ENCODE peak calls at places on chromosomes 12 and 14, in six cellular contexts. M is ureter; G is NCI-H2171 treated with DMSO at 0.1 percent for 48 hours; L is hippocampal formation; T is activated T-helper 1 cell treated with anti-CD3 and anti-CD28 coated beads, Interleukin-12 subunit alpha, Interleukin-12 subunit beta, Interleukin-2, Interleukin-4 antibody, amounts not matched to agents 30 ng/mL and 10 ng/mL and 1 ng/mL, durations not matched to agents 14 hours and 24 hours and 36 hours; F is stimulated activated CD4-positive, alpha-beta T cell treated with anti-CD3 and anti-CD28 coated beads, Interleukin-2, amount 100 ng/mL, for 24 hours. C is an unnamed sample.

GRCh38 chr12:47312794-47313426 is 233.2 kb upstream of the AMIGO2 start:
- DNase-seq in T (no peak), L (no peak), M (no peak), G (no peak), F (no peak), C (no peak)

GRCh38 chr14:68012861-68013260 is 193.3 kb downstream of the RAD51B start:
- DNase-seq in G (no peak), L (no peak), M (no peak), T (no peak), F (no peak), C (no peak)

GRCh38 chr12:47268501-47269459 is 189.0 kb upstream of the AMIGO2 start:
- DNase-seq in G (no peak), F (no peak), L (no peak), T (no peak), M (no peak), C (no peak)

GRCh38 chr12:123050331-123050809 is 69.9 kb downstream of the ARL6IP4 start:
- DNase-seq in L (no peak), F (no peak), G (no peak), T (no peak), M (no peak), C (no peak)

GRCh38 chr12:9319842-9320173 is 111.6 kb upstream of the PZP start:
- DNase-seq in G (no peak), F (no peak), L (no peak), M (no peak), T (no peak), C (no peak)

GRCh38 chr14:53915364-53916014 is 41.1 kb downstream of the BMP4 start:
- DNase-seq in G (no peak), M (no peak), L (no peak), F (no peak), T (no peak), C (no peak)

GRCh38 chr12:110762891-110763290 is 20.2 kb upstream of the PPP1CC start:
- DNase-seq in M (no peak), L (no peak), T (no peak), F (no peak), G (no peak), C (no peak)

GRCh38 chr12:15830538-15830937 is 41.4 kb upstream of the EPS8 start:
- DNase-seq in F (no peak), L (no peak), M (no peak), G (no peak), T (no peak), C (no peak)

GRCh38 chr12:130714591-130715149 is 1.4 kb downstream of the RIMBP2 start:
- DNase-seq in F (no peak), L (no peak), M (no peak), G (peak), T (no peak), C (no peak)

GRCh38 chr12:78085562-78086182 is 255.0 kb downstream of the NAV3 start:
- DNase-seq in F (no peak), G (no peak), L (peak), M (no peak), T (no peak), C (no peak)

GRCh38 chr14:47917344-47917954 is 242.0 kb upstream of the MDGA2 start:
- DNase-seq in G (peak), L (peak), F (no peak), M (no peak), T (no peak), C (no peak)

GRCh38 chr12:95319694-95320331 is 102.2 kb downstream of the VEZT start:
- DNase-seq in T (no peak), G (no peak), F (no peak), L (no peak), M (no peak), C (no peak)

GRCh38 chr14:37165794-37166193 is 6.6 kb downstream of the SLC25A21 start:
- DNase-seq in M (no peak), G (no peak), L (no peak), F (no peak), T (no peak), C (no peak)

GRCh38 chr12:19700969-19701368 is 261.7 kb downstream of the AEBP2 start:
- DNase-seq in F (no peak), T (no peak), M (no peak), L (no peak), G (no peak), C (no peak)

GRCh38 chr12:109932878-109933503 is 32.9 kb downstream of the TCHP start:
- DNase-seq in F (no peak), T (no peak), M (no peak), L (no peak), G (no peak), C (no peak)

C was measured in frontal cortex.